ENCODE peak calls at places on chromosome 4, in nine cellular contexts. One of them, this sample, is unnamed.

GRCh38 chr4:138347561-138347960 is 105.4 kb upstream of the SLC7A11 start:
- DNase-seq in caudate nucleus: no peak
- DNase-seq in tibial artery: no peak
- DNase-seq in SHP77: no peak
- DNase-seq in substantia nigra: no peak
- DNase-seq in H54: no peak
- DNase-seq in OCI-M1: no peak
- DNase-seq in anterior cingulate cortex: no peak
- DNase-seq in NB4: no peak
- DNase-seq in this sample: no peak

GRCh38 chr4:168221298-168221697 is 97.3 kb downstream of the DDX60 start:
- DNase-seq in SHP77: peak; percentile 26
- DNase-seq in OCI-M1: peak; percentile 66
- DNase-seq in H54: no peak
- DNase-seq in caudate nucleus: no peak
- DNase-seq in NB4: no peak
- DNase-seq in anterior cingulate cortex: no peak
- DNase-seq in tibial artery: no peak
- DNase-seq in substantia nigra: no peak
- DNase-seq in this sample: no peak

GRCh38 chr4:86449746-86450145 is 89.9 kb upstream of the MAPK10 start:
- DNase-seq in tibial artery: no peak
- DNase-seq in substantia nigra: no peak
- DNase-seq in NB4: peak; percentile 19
- DNase-seq in caudate nucleus: no peak
- DNase-seq in OCI-M1: no peak
- DNase-seq in SHP77: peak; percentile 2
- DNase-seq in anterior cingulate cortex: no peak
- DNase-seq in H54: no peak
- DNase-seq in this sample: no peak

GRCh38 chr4:5039800-5040199 is 11.5 kb upstream of the STK32B start:
- DNase-seq in anterior cingulate cortex: no peak
- DNase-seq in OCI-M1: no peak
- DNase-seq in substantia nigra: no peak
- DNase-seq in NB4: peak; percentile 11
- DNase-seq in H54: no peak
- DNase-seq in caudate nucleus: no peak
- DNase-seq in SHP77: no peak
- DNase-seq in tibial artery: no peak
- DNase-seq in this sample: no peak

GRCh38 chr4:123396294-123397275 is at the start of gene SPRY1:
- DNase-seq in tibial artery: peak; percentile 91
- DNase-seq in caudate nucleus: peak; percentile 79
- DNase-seq in H54: no peak
- DNase-seq in NB4: peak; percentile 97
- DNase-seq in substantia nigra: peak; percentile 51
- DNase-seq in anterior cingulate cortex: peak; percentile 72
- DNase-seq in SHP77: peak; percentile 84
- DNase-seq in OCI-M1: peak; percentile 98
- DNase-seq in this sample: peak; percentile 77

GRCh38 chr4:151810476-151810875 is 49.7 kb upstream of the GATB start:
- DNase-seq in anterior cingulate cortex: no peak
- DNase-seq in NB4: no peak
- DNase-seq in SHP77: no peak
- DNase-seq in OCI-M1: no peak
- DNase-seq in substantia nigra: no peak
- DNase-seq in caudate nucleus: no peak
- DNase-seq in tibial artery: no peak
- DNase-seq in H54: no peak
- DNase-seq in this sample: no peak

GRCh38 chr4:154982187-154983047 is 201.3 kb downstream of the RBM46 start:
- DNase-seq in anterior cingulate cortex: peak; percentile 15
- DNase-seq in caudate nucleus: peak; percentile 5
- DNase-seq in OCI-M1: peak; percentile 83
- DNase-seq in NB4: peak; percentile 48
- DNase-seq in SHP77: peak; percentile 19
- DNase-seq in tibial artery: peak; percentile 80
- DNase-seq in H54: peak; percentile 6
- DNase-seq in substantia nigra: peak; percentile 29
- DNase-seq in this sample: peak; percentile 60

GRCh38 chr4:73715659-73716058 is 24.7 kb upstream of the CXCL8 start:
- DNase-seq in anterior cingulate cortex: no peak
- DNase-seq in SHP77: no peak
- DNase-seq in substantia nigra: no peak
- DNase-seq in H54: no peak
- DNase-seq in caudate nucleus: no peak
- DNase-seq in tibial artery: no peak
- DNase-seq in OCI-M1: no peak
- DNase-seq in NB4: no peak
- DNase-seq in this sample: no peak

GRCh38 chr4:165631912-165632311 is 241.1 kb upstream of the TLL1 start:
- DNase-seq in OCI-M1: no peak
- DNase-seq in H54: no peak
- DNase-seq in NB4: no peak
- DNase-seq in anterior cingulate cortex: no peak
- DNase-seq in SHP77: no peak
- DNase-seq in tibial artery: no peak
- DNase-seq in substantia nigra: no peak
- DNase-seq in caudate nucleus: no peak
- DNase-seq in this sample: no peak

GRCh38 chr4:112668131-112668530 is 31.2 kb downstream of the LARP7 start:
- DNase-seq in caudate nucleus: no peak
- DNase-seq in SHP77: no peak
- DNase-seq in NB4: no peak
- DNase-seq in substantia nigra: no peak
- DNase-seq in tibial artery: no peak
- DNase-seq in H54: no peak
- DNase-seq in OCI-M1: no peak
- DNase-seq in anterior cingulate cortex: no peak
- DNase-seq in this sample: no peak